ENCODE peak calls at places on chromosomes 6 and 20, in four cellular contexts. H is neural progenitor cell, K is HCT116, R is suprapubic skin. E is an unnamed sample.

GRCh38 chr6:139973602-139974373 is 599.3 kb upstream of the CITED2 start:
- DNase-seq in R (no peak), K (no peak), H (no peak), E (no peak)

GRCh38 chr6:3227363-3228045 is at the start of gene TUBB2B:
- DNase-seq in R (no peak), H (peak; percentile 96), K (no peak), E (no peak)

GRCh38 chr20:1130849-1131248 is 12.4 kb downstream of the PSMF1 start:
- DNase-seq in R (no peak), H (no peak), K (no peak), E (no peak)

GRCh38 chr20:51712501-51713212 is 55.5 kb downstream of the ATP9A start:
- DNase-seq in R (no peak), K (peak; percentile 15), H (peak; percentile 67), E (no peak)

GRCh38 chr6:78947962-78948361 is 80.6 kb downstream of the IRAK1BP1 start:
- DNase-seq in R (no peak), K (no peak), H (no peak), E (no peak)

GRCh38 chr6:133990321-133990720 is 37.3 kb downstream of the TBPL1 start:
- DNase-seq in K (no peak), R (no peak), H (no peak), E (no peak)

GRCh38 chr6:45717027-45717426 is 298.6 kb downstream of the CLIC5 start:
- DNase-seq in H (no peak), K (no peak), R (no peak), E (no peak)

GRCh38 chr20:35329435-35330139 is 37.4 kb upstream of the FAM83C start:
- DNase-seq in K (no peak), H (peak; percentile 65), R (no peak), E (no peak)

GRCh38 chr6:72621243-72622093 is at the start of gene KCNQ5:
- DNase-seq in R (peak; percentile 57), H (peak; percentile 49), K (no peak), E (no peak)

GRCh38 chr20:19275630-19276071 is 63.2 kb downstream of the SLC24A3 start:
- DNase-seq in H (no peak), K (no peak), R (peak; percentile 90), E (no peak)

GRCh38 chr6:163554663-163555062 is 140.1 kb downstream of the QKI start:
- DNase-seq in R (no peak), K (no peak), H (peak; percentile 54), E (peak; percentile 37)

GRCh38 chr6:41937881-41938574 is 3.6 kb downstream of the CCND3 start:
- DNase-seq in H (no peak), K (no peak), R (no peak), E (no peak)

GRCh38 chr6:41277644-41278043 is 8.8 kb downstream of the TREM1 start:
- DNase-seq in H (no peak), K (no peak), R (no peak), E (no peak)

GRCh38 chr6:3324262-3324942 is 65.7 kb downstream of the PSMG4 start:
- DNase-seq in H (no peak), K (no peak), R (no peak), E (no peak)

GRCh38 chr6:167225903-167226508 is 65.1 kb upstream of the UNC93A start:
- DNase-seq in H (no peak), R (no peak), K (no peak), E (no peak)

GRCh38 chr20:25275813-25276532 is 28.1 kb downstream of the PYGB start:
- DNase-seq in K (no peak), R (peak; percentile 52), H (no peak), E (peak; percentile 2)

GRCh38 chr6:80163754-80164187 is 57.3 kb downstream of the BCKDHB start:
- DNase-seq in K (peak; percentile 72), R (no peak), H (no peak), E (no peak)

GRCh38 chr20:5741089-5741488 is 9.1 kb upstream of the SHLD1 start:
- DNase-seq in K (no peak), H (no peak), R (no peak), E (no peak)

GRCh38 chr6:169990095-169991030 is 238.9 kb downstream of the ERMARD start:
- DNase-seq in K (no peak), H (no peak), R (peak; percentile 40), E (no peak)

GRCh38 chr6:42340516-42340915 is 111.2 kb downstream of the TRERF1 start:
- DNase-seq in H (no peak), K (no peak), R (no peak), E (no peak)

GRCh38 chr20:7272512-7272911 is 505.0 kb downstream of the BMP2 start:
- DNase-seq in H (no peak), K (no peak), R (no peak), E (no peak)

GRCh38 chr6:127515234-127515793 is 3.8 kb downstream of the MTCL3 start:
- DNase-seq in K (no peak), H (peak; percentile 73), R (no peak), E (no peak)

GRCh38 chr20:56343861-56344381 is 14.9 kb upstream of the FAM210B start:
- DNase-seq in R (no peak), K (no peak), H (peak; percentile 89), E (no peak)
- TF ChIP-seq CTCF in R (peak; percentile 37), K (peak; percentile 53), H (peak; percentile 88), E (no peak)

DNA sequence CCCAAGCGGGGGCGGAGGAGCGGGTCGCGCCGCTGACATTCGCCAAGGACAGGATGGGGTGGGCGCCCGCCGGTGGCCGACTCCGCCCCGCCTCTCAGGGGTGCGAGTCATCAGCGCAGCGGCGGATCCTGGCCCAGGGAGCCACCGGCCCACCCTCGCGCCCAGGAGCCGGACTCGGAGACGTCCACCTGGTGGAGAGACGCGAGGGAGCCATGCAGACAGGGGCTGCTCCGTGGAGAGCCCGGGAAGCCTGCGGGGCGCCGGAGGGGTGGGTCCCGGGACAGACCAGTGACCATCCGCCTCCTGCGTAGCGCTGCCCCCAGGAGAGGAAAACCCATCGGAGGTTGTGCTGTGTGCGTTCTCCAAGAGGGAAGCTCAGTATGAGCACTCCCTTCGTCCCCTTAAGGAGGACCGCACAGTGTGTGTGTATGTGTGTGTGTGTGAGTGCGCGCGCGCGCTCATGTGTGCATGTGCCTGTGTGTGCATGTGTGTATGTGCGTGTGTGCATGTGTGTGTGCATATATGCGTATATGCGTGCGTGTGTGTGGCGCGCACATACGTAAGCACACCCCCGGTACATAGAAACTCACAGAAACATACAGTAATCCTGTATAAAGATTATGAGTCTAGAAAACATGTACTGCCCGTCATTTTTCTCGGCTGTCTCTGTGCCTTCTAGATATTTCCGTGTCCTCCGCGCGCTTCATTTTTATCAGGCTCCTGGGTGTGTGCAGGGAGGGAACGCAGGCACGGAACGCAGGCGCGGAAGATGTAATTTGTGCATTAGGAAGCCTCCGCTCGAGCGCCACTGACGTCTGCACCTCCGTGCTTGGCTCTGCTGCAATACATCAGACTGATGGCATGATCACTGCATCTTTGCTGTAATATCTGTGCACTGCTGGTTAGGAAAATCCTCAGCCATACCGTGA is 158.9 kb downstream of the TBXT start:
- DNase-seq in R (no peak), H (peak; percentile 63), K (no peak), E (no peak)
- TF ChIP-seq CTCF in R (no peak), H (no peak), K (no peak), E (no peak)

DNA sequence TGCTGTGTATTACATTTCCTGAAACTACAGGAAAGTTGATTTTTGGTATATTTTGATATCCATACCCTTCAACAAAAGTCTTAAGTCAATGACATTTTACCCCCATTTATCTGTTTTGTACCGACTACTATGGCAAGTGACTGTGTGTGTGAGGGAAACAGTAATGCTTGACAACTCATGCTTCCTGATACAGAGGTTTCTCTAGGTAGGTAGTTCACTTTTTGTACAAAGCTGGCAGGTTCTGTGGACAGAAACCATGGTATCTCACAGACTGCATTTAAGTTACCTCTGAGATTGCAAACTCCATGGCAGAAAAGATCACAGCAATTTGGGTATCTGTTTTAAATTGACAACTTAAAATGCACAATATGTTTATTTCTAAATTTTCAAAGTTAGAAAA is 28.8 kb downstream of the FARS2 start:
- DNase-seq in R (no peak), K (no peak), H (no peak), E (no peak)
- TF ChIP-seq CTCF in R (no peak), K (no peak), H (no peak), E (no peak)

GRCh38 chr6:7991992-7992815 is 72.0 kb downstream of the BLOC1S5 start:
- DNase-seq in H (peak; percentile 33), R (no peak), K (peak; percentile 24), E (no peak)
- TF ChIP-seq CTCF in H (peak; percentile 52), R (no peak), K (peak; percentile 46), E (no peak)

DNA sequence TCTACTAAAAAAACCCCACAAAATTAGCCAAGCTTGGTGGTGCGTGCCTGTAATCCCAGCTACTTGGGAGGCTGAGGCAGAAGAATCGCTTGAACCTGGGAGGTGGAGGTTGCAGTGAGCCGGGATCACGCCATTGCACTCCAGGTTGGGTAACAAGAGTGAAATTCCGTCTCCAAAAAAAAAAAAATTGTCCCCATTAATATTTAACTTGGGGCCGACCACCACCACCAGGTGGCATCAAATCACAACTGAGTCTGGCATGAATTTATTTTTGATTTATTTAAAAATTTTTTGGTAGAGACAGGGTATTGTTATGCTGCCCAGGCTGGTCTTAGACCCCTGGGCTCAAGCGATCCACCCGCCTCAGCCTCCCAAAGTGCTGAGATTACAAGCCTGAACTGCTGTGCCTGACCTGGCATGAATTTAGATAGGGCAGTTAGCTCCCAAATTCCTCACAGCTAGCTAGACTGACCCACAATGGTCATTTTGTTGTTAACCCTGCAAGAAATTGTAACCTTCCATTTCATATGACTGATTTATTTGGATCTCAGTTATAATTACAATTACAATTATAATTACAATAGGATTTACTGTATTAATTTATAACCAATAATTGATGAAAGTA is 17.1 kb upstream of the BEND3 start:
- DNase-seq in R (no peak), H (peak; percentile 37), K (peak; percentile 19), E (no peak)
- TF ChIP-seq CTCF in R (no peak), H (peak; percentile 63), K (peak; percentile 41), E (no peak)

DNA sequence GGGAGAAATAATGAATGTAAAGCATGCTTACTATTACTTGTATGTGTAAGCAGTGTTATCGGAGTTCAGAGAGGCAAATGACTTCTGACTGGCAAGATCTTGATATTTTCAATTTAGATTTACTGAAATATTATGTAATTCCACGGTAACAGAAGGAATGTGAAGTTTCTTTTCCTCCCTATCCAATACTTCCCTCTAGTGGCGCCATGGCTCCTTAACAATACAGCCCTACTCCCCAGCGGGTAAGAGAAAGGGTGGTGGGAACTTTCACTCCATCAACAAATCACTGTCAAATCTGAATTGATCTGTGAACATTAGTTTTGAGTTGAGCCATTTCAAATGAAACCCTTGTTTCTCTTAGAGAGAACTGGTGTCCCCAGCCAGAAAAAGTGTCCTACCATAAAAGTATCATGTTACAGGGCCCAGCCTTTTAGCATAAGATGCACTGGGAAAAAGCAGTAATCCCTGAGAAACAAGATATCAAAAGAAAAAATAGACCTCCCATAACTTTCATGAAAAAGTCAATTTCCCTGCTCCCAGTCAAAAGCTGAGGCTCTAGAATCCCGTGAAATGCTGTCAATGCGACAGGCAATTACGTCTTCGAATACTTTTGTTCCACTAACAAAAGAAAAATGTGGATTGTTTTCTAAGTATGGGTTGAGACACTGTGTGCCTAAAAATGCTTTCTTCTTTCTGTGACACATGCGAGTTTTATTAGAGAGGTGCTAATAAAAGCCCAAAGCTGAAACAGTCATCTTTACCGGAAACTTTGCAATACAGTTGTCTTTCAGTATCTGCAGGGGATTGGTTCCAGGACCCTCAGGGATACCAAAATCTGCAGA is 12.9 kb downstream of the COX7A2 start:
- DNase-seq in K (peak; percentile 44), R (no peak), H (peak; percentile 66), E (no peak)
- TF ChIP-seq CTCF in K (peak; percentile 81), R (peak; percentile 37), H (peak; percentile 74), E (peak; percentile 23)

E was measured in omental fat pad.